ENCODE peak calls at places on chromosomes 2 and 18, in four cellular contexts. H, P, U and K are unnamed samples.

GRCh38 chr18:35276276-35276675 is 13.8 kb downstream of the ZSCAN30 start:
- DNase-seq in H (no peak), P (no peak), U (no peak), K (no peak)

GRCh38 chr2:69034845-69035244 is 21.9 kb downstream of the ANTXR1 start:
- DNase-seq in H (no peak), P (no peak), U (no peak), K (no peak)

GRCh38 chr2:134333646-134334189 is 79.8 kb downstream of the MGAT5 start:
- DNase-seq in H (no peak), P (no peak), U (no peak), K (no peak)

GRCh38 chr2:216732334-216732733 is 37.0 kb upstream of the IGFBP5 start:
- DNase-seq in H (no peak), P (no peak), U (no peak), K (no peak)

GRCh38 chr18:13433685-13434084 is 215.1 kb downstream of the LDLRAD4 start:
- DNase-seq in H (no peak), P (no peak), U (no peak), K (no peak)

GRCh38 chr2:45253151-45253550 is 243.9 kb upstream of the SIX2 start:
- DNase-seq in H (no peak), P (no peak), U (no peak), K (no peak)

GRCh38 chr2:118185210-118186109 is 97.2 kb downstream of the INSIG2 start:
- DNase-seq in H (peak), P (peak), U (peak), K (peak)

GRCh38 chr18:14089781-14090180 is 42.5 kb downstream of the ZNF519 start:
- DNase-seq in H (no peak), P (no peak), U (peak), K (no peak)

GRCh38 chr2:128304330-128304714 is 14.3 kb downstream of the HS6ST1 start:
- DNase-seq in H (no peak), P (no peak), U (no peak), K (no peak)

GRCh38 chr2:208265807-208266640 is at the start of gene PIKFYVE:
- DNase-seq in H (peak), P (peak), U (peak), K (peak)

GRCh38 chr2:15790838-15791237 is 149.5 kb upstream of the MYCN start:
- DNase-seq in H (no peak), P (no peak), U (no peak), K (no peak)

GRCh38 chr2:179562330-179562885 is 297.8 kb upstream of the SESTD1 start:
- DNase-seq in H (no peak), P (no peak), U (no peak), K (peak)

GRCh38 chr2:48398285-48399135 is 131.4 kb upstream of the STON1 start:
- DNase-seq in H (no peak), P (no peak), U (peak), K (peak)

GRCh38 chr2:121944072-121944829 is 188.8 kb downstream of the TSN start:
- DNase-seq in H (no peak), P (no peak), U (no peak), K (no peak)

GRCh38 chr2:66439291-66440010 is 4.5 kb downstream of the MEIS1 start:
- DNase-seq in H (peak), P (no peak), U (peak), K (peak)

GRCh38 chr18:7038330-7038846 is 79.2 kb downstream of the LAMA1 start:
- DNase-seq in H (peak), P (peak), U (peak), K (peak)

GRCh38 chr2:10297950-10298349 is 4.8 kb upstream of the HPCAL1 start:
- DNase-seq in H (no peak), P (no peak), U (peak), K (no peak)
- H3K4me3 ChIP-seq in H (no peak), P (no peak), U (no peak), K (no peak)

DNA sequence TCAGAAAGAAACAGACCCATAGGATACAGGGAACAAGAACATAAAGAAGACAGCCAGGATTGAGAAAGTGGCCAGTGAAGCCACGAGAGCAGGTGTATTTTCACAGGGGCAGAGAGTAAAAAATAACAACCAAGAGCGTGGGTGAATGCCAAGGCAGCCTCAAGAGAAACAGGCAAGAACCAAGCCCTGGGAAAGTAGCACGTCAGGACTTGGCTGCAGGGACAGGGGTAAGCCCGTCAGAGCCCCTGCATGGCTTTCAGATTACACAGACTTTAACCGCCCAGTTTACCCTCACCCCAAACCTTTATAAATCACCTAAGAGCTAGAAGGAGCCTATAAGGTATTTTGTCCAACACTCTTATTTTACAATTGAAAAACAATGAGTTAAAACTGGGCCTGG is 43.7 kb downstream of the ARL4C start:
- DNase-seq in H (no peak), P (no peak), U (no peak), K (no peak)
- H3K27ac ChIP-seq in H (no peak), P (no peak), U (no peak), K (no peak)

GRCh38 chr2:96532641-96533291 is 3.8 kb upstream of the ARID5A start:
- DNase-seq in H (peak), P (no peak), U (no peak), K (no peak)

GRCh38 chr2:96531872-96532505 is 4.6 kb upstream of the ARID5A start:
- DNase-seq in H (peak), P (peak), U (peak), K (peak)

GRCh38 chr2:96530144-96530430 is 6.5 kb upstream of the ARID5A start:
- DNase-seq in H (peak), P (no peak), U (no peak), K (no peak)

GRCh38 chr2:96530474-96531357 is 5.8 kb upstream of the ARID5A start:
- DNase-seq in H (peak), P (no peak), U (no peak), K (no peak)

DNA sequence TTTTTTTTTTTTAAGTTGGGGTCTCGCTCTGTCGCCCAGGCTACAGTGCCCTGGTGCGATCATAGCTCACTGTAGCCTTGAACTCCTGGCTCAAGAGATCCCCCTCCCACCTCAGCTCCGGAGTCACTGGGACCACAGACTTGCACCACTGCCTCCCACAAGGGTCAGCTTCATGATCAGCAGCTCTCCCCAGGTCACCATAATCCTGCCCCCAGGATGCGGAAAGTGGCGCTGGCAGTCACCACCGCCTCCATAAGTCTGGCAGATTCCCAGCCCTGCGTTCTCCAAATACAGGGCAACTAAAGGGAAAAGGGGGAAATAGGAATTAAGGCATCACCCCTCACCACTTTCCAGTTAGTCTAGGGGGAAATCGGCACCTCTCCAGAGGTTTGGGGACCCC is 5.2 kb upstream of the ARID5A start:
- DNase-seq in H (peak), P (no peak), U (no peak), K (no peak)
- H3K4me3 ChIP-seq in H (peak), P (peak), U (no peak), K (peak)

DNA sequence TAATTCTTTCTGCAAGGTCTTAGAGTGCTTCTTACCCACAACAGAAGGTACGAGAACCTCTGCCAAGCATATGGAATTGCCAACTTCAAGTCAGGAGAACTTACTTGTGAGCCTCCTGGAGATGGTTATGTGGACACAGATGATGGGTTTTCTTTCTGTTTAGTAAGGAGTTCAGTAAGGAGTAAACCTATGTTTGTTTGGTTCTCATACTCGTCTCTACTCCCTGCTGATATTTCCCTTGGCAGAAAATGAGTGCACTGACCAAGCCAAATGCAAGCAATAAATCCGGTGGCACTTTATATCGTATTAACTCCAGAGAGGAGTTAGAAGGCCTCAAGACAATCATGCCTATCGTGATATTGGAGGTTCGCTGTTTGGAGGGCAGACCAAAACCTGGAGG is 83.2 kb upstream of the CYP1B1 start:
- DNase-seq in H (no peak), P (no peak), U (no peak), K (no peak)
- H3K27ac ChIP-seq in H (no peak), P (no peak), U (no peak), K (no peak)

GRCh38 chr2:112733877-112734276 is 13.1 kb downstream of the NT5DC4 start:
- DNase-seq in H (no peak), P (no peak), U (no peak), K (no peak)
- H3K4me3 ChIP-seq in H (no peak), P (no peak), U (no peak), K (no peak)

GRCh38 chr2:33212151-33212550 is 264.3 kb upstream of the RASGRP3 start:
- DNase-seq in H (no peak), P (no peak), U (no peak), K (no peak)

GRCh38 chr2:33208400-33208799 is 261.6 kb downstream of the LTBP1 start:
- DNase-seq in H (no peak), P (no peak), U (no peak), K (no peak)

GRCh38 chr2:33213244-33213643 is 263.2 kb upstream of the RASGRP3 start:
- DNase-seq in H (no peak), P (no peak), U (no peak), K (no peak)

GRCh38 chr2:33209976-33210375 is 263.2 kb downstream of the LTBP1 start:
- DNase-seq in H (no peak), P (no peak), U (no peak), K (no peak)

GRCh38 chr2:33210626-33211025 is 263.9 kb downstream of the LTBP1 start:
- DNase-seq in H (peak), P (no peak), U (peak), K (peak)
- H3K27ac ChIP-seq in H (no peak), P (no peak), U (no peak), K (no peak)

DNA sequence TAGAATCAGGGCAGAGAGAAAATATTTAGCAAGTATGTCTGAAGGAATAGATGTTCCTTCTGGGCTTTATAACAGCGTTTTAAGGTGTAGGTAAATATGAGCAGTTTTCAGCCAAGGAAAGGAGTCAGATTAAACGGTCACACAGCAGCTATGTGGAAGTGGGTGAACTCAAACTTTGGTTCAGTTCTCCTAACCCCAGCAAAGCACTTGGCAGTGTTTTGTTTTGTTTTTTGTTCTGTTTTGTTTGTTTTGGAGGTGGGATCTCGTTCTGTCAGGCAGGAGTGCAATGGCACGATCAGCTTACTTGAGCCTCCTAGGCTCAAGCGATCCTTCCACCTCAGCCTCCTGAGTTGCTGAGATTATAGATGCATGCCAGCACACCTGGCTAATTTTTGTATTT is 24.6 kb downstream of the TANC1 start:
- DNase-seq in H (no peak), P (no peak), U (no peak), K (no peak)
- H3K4me3 ChIP-seq in H (no peak), P (no peak), U (no peak), K (no peak)

GRCh38 chr2:198304859-198305258 is 500.5 kb downstream of the PLCL1 start:
- DNase-seq in H (no peak), P (no peak), U (peak), K (no peak)

GRCh38 chr2:198309081-198309480 is 504.7 kb downstream of the PLCL1 start:
- DNase-seq in H (no peak), P (no peak), U (no peak), K (no peak)

GRCh38 chr2:198309673-198310280 is 505.4 kb downstream of the PLCL1 start:
- DNase-seq in H (peak), P (peak), U (peak), K (peak)

GRCh38 chr2:198311020-198311419 is 506.6 kb downstream of the PLCL1 start:
- DNase-seq in H (no peak), P (no peak), U (no peak), K (no peak)

GRCh38 chr2:198308368-198308767 is 504.0 kb downstream of the PLCL1 start:
- DNase-seq in H (no peak), P (no peak), U (no peak), K (no peak)
- H3K27ac ChIP-seq in H (no peak), P (no peak), U (no peak), K (no peak)